ENCODE peak calls at places on chromosome 5, in four cellular contexts. V, H, E and Z are unnamed samples.

GRCh38 chr5:116480894-116481510 is 93.6 kb downstream of the SEMA6A start:
- DNase-seq in E (no peak), V (no peak), H (no peak), Z (no peak)

GRCh38 chr5:111783537-111783936 is 26.5 kb upstream of the NREP start:
- DNase-seq in E (no peak), H (no peak), V (no peak), Z (no peak)

GRCh38 chr5:56139978-56140562 is 93.1 kb downstream of the ANKRD55 start:
- DNase-seq in V (no peak), H (no peak), E (no peak), Z (no peak)

GRCh38 chr5:127812570-127812969 is 109.4 kb downstream of the CCDC192 start:
- DNase-seq in V (no peak), E (no peak), H (no peak), Z (no peak)

GRCh38 chr5:141840295-141840812 is 37.9 kb downstream of the PCDH1 start:
- DNase-seq in H (no peak), V (no peak), E (no peak), Z (no peak)

GRCh38 chr5:173327948-173328895 is at the start of gene STC2:
- DNase-seq in E (peak), H (peak), V (peak), Z (peak)

GRCh38 chr5:72013741-72014703 is 93.3 kb upstream of the MAP1B start:
- DNase-seq in V (no peak), E (no peak), H (no peak), Z (no peak)

GRCh38 chr5:128644863-128645262 is 106.8 kb upstream of the FBN2 start:
- DNase-seq in V (no peak), H (no peak), E (no peak), Z (no peak)

GRCh38 chr5:61322738-61323429 is 9.2 kb upstream of the ZSWIM6 start:
- DNase-seq in E (no peak), V (no peak), H (no peak), Z (no peak)

GRCh38 chr5:158080112-158080511 is 221.2 kb upstream of the CLINT1 start:
- DNase-seq in H (no peak), E (no peak), V (no peak), Z (no peak)

GRCh38 chr5:130034872-130035271 is 130.6 kb downstream of the CHSY3 start:
- DNase-seq in E (no peak), H (no peak), V (no peak), Z (no peak)

GRCh38 chr5:1343931-1344901 is 683 bp downstream of the CLPTM1L start:
- DNase-seq in V (no peak), E (peak), H (no peak), Z (no peak)

GRCh38 chr5:167939686-167940085 is 351.8 kb upstream of the WWC1 start:
- DNase-seq in V (no peak), H (no peak), E (no peak), Z (no peak)

GRCh38 chr5:17819786-17820185 is 185.5 kb downstream of the TAF11L14 start:
- DNase-seq in H (no peak), E (no peak), V (no peak), Z (no peak)

GRCh38 chr5:141637693-141638419 is 1.1 kb downstream of the RELL2 start:
- DNase-seq in E (peak), V (peak), H (peak), Z (no peak)

GRCh38 chr5:128903550-128903949 is 61.7 kb upstream of the SLC27A6 start:
- DNase-seq in H (no peak), V (no peak), E (no peak), Z (no peak)

GRCh38 chr5:171924493-171925122 is 81.8 kb downstream of the FBXW11 start:
- DNase-seq in H (no peak), V (no peak), E (no peak), Z (no peak)

GRCh38 chr5:7882926-7883325 is 14.0 kb downstream of the MTRR start:
- DNase-seq in V (no peak), H (no peak), E (no peak), Z (no peak)

GRCh38 chr5:77066191-77066590 is 20.9 kb downstream of the ZBED3 start:
- DNase-seq in H (no peak), V (no peak), E (no peak), Z (no peak)

GRCh38 chr5:154097031-154097430 is 58.3 kb downstream of the MFAP3 start:
- DNase-seq in H (no peak), E (peak), V (peak), Z (no peak)

GRCh38 chr5:128154943-128155342 is 71.4 kb downstream of the SLC12A2 start:
- DNase-seq in E (no peak), H (no peak), V (no peak), Z (no peak)

GRCh38 chr5:38994329-38994927 is 79.8 kb downstream of the RICTOR start:
- DNase-seq in E (peak), H (no peak), V (peak), Z (no peak)

GRCh38 chr5:97133106-97133505 is 9.3 kb downstream of the LIX1 start:
- DNase-seq in H (no peak), V (no peak), E (no peak), Z (no peak)

GRCh38 chr5:54835642-54836041 is 149.8 kb downstream of the ESM1 start:
- DNase-seq in E (no peak), V (no peak), H (no peak), Z (no peak)

GRCh38 chr5:6125781-6126180 is 252.6 kb downstream of the MED10 start:
- DNase-seq in E (no peak), V (no peak), H (no peak), Z (no peak)

GRCh38 chr5:103744159-103744558 is 181.6 kb upstream of the NUDT12 start:
- DNase-seq in H (no peak), E (no peak), V (no peak), Z (no peak)

GRCh38 chr5:57987552-57987951 is 472.3 kb downstream of the PLK2 start:
- DNase-seq in V (no peak), E (no peak), H (no peak), Z (no peak)

GRCh38 chr5:73357576-73357975 is 91.0 kb downstream of the FOXD1 start:
- DNase-seq in H (no peak), E (no peak), V (no peak), Z (no peak)

GRCh38 chr5:139795074-139796001 is at the start of gene PSD2:
- DNase-seq in V (no peak), E (peak), H (no peak), Z (no peak)

GRCh38 chr5:131999471-131999931 is 12.0 kb downstream of the ACSL6 start:
- DNase-seq in H (no peak), E (no peak), V (no peak), Z (no peak)

DNA sequence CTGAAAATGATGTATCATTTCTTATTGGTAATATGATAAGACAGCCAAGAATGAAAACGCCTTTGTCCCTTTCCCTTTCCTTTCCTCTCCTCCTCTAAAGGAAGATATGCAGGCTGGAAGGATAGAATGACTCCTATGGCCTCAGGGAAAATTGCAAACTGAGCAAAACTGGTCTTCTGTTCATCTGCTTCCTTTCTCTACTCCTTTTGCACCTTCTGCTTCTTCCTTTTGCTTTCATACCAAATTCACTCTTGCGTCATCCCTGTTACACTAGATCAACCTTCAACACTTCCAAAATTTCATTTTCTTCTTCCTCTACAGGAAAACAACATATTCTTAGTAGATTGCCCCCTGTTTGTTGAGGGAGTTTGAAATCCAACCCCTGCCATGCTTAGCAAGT is 234.1 kb downstream of the ADAMTS6 start:
- DNase-seq in H (no peak), V (no peak), E (no peak), Z (no peak)
- TF ChIP-seq ATF3 in H (no peak), V (no peak), E (no peak), Z (no peak)

DNA sequence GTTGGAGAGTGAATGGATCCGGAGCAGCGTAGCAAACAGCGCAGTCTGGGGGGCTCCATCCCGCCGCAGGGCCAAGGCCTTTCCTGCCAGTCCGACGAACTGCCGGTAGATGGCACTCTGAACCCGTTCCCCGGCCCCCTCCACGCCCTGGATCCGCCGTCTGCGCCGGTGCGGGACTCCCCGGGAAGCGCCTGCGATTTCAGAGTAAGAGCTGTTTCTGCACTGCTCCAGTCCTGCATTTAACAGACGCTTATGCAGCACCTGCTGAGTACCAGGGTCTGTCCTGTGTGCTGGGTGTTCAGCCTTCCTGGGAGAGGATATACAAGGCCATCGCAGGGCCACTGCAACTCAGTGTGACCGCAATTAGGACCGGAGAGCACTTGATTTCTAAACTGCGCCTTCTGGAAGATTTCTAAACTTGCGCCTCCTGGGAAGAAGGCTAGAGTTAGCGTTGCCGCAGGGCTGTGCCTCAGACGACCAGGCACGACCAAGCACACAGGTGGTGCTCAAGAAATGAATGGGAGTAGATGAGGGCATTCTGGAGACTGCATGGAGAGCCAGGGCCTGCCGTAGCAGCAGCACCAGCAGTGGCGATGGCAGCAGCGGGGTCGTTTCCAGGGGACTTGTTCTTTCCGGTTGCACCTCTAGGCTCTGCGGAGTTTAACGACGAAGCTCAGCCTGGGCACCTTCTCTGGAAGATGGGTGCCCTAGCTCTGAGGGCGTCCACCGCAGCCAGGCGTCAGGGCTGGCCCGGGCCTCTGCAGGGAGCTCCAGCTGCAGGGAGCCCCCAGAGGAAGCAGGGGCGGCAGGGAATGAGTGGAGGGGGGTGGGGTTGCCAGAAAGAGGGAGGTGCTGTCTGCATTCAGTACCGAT is 14.3 kb upstream of the TIFAB start:
- DNase-seq in V (peak), H (no peak), E (peak), Z (no peak)
- TF ChIP-seq RFX5 in V (no peak), H (no peak), E (no peak), Z (no peak)

GRCh38 chr5:35762368-35762767 is 94.3 kb upstream of the IL7R start:
- DNase-seq in H (no peak), E (no peak), V (no peak), Z (no peak)
- TF ChIP-seq ATF3 in H (no peak), E (no peak), V (no peak), Z (no peak)

DNA sequence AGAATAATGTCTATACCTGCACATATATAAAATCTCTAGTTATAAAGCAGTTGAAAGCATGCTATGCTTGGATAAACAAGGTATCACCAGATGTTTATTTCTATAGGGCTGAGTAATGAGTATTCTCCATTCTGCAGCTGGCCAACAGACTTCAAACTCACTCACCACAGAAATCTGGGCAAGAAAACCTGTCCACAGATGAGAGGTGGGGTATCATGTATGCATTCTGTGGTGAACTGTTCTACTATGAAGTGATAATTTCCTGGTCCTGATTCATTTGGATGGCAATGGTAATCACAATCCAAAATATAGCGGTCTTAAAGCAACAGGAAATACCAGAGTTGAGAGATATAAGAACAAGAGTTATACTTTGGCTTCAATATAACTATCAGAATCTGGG is 65.9 kb upstream of the EFNA5 start:
- DNase-seq in E (no peak), V (no peak), H (no peak), Z (no peak)
- TF ChIP-seq RFX5 in E (no peak), V (no peak), H (no peak), Z (no peak)

DNA sequence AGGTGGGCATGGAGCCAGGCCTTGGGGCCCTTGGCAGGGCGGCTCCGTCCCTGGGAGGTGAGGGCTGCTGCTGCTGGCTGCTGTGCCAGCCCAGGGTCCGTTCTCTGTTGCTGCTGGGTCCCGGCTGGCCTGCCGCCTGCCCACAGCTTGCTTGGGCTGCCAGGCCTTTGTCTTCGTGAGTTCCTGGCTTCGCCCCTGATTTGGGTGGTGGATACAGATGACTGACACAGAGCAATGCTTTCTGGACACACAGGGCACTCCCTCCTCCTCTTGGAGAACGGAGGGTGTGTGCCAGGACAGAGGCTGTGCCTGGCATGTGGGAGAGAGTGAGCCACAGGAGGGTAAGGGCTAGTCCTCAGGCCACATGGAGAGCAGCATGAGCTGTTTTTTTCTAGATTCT is 166.1 kb downstream of the MACROH2A1 start:
- DNase-seq in V (no peak), H (no peak), E (no peak), Z (no peak)
- TF ChIP-seq ATF3 in V (no peak), H (no peak), E (no peak), Z (no peak)

GRCh38 chr5:90747693-90748092 is 189.1 kb downstream of the ADGRV1 start:
- DNase-seq in H (no peak), V (no peak), E (no peak), Z (no peak)
- TF ChIP-seq RFX5 in H (no peak), V (no peak), E (no peak), Z (no peak)

DNA sequence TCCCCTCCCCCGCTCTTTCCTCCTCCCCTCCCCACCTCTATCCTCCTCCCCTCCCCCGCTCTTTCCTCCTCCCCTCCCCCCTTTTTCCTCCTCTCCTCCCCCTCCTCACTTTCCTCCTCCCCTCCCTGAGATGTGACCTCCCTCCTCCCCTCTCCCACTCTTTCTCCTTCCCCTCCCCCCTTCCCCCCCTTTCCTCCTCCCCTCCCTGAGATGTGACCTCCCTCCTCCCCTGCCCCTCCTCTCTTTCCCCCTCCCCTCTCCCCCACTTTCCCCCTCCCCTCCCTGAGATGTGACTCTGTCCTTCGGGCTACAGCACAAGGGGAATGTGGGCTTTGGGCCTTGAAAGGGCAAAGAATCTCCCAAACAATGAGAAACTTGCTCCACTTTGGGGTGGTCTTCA is 169.8 kb downstream of the COL23A1 start:
- DNase-seq in E (no peak), V (no peak), H (no peak), Z (no peak)
- TF ChIP-seq ATF3 in E (no peak), V (no peak), H (no peak), Z (no peak)

GRCh38 chr5:143176048-143176447 is 227.4 kb downstream of the NR3C1 start:
- DNase-seq in H (no peak), V (no peak), E (no peak), Z (no peak)

GRCh38 chr5:143173139-143173889 is 230.2 kb downstream of the NR3C1 start:
- DNase-seq in H (no peak), V (peak), E (no peak), Z (no peak)

GRCh38 chr5:143172736-143173135 is 230.8 kb downstream of the NR3C1 start:
- DNase-seq in E (no peak), V (no peak), H (no peak), Z (no peak)

GRCh38 chr5:143177263-143177994 is 226.1 kb downstream of the NR3C1 start:
- DNase-seq in V (no peak), H (no peak), E (no peak), Z (no peak)

DNA sequence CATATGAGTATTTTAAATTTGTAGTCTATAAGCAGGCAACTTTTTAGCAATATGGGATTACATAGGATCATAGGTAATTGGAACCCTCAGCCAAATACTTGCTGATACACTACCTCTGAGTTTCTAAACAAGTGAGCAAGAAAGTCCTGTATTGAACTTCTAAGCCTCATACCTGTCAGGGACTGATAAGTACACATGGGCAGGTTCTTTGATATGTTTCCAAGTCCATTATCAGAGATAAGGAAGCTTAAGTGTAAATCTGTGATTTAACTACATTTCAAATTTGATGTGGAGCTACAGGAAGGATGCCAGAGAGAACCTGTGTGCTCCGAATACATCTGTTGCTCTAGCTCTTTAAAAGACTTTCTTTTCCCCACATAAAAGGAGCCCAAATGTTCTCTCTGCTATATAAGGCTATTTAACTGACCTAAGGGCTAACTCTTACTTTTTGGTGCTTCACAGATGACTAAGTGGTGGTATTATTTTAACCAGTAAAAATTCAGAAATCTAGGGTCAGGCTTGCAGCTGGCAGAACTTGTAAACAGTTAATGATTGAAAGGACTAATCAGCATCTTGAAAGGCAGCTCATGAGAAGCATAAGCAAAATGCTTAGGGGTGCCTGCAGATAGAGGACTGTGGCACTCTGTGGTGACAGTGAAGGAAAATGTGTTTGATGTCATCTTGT is 228.6 kb downstream of the NR3C1 start:
- DNase-seq in V (no peak), E (no peak), H (no peak), Z (peak)
- TF ChIP-seq RFX5 in V (no peak), E (no peak), H (no peak), Z (peak)

GRCh38 chr5:181170237-181170830 is 22.9 kb downstream of the OR2V2 start:
- DNase-seq in E (no peak), V (no peak), H (no peak), Z (no peak)
- TF ChIP-seq ATF3 in E (no peak), V (no peak), H (no peak), Z (no peak)

DNA sequence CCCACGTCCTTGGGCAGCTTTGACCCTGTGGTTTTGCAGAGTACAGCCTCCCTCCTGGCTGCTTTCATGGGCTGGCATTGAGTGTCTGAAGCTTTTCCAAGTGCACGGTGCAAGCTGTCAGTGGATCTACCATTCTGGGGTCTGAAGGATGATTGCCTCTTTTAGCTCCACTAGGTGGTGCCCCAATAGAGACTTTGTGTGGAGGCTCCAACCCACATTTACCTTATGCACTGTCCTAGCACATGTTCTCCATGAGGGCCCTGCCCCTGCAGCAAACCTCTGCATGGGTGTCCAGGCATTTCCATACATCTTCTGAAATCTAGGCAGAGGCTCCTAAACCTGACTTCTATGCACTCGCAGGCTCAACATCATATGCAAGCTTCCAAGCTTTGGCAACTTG is 644.2 kb upstream of the CDH9 start:
- DNase-seq in E (peak), H (no peak), V (peak), Z (no peak)
- TF ChIP-seq RFX5 in E (no peak), H (no peak), V (no peak), Z (no peak)